ENCODE peak calls at places on chromosome 1, in nine cellular contexts. D is adipocyte, Y is M059J, Q is Daoy, N is glutamatergic neuron, I is NB4, M is WTC11, J is RWPE1, E is astrocyte. F is an unnamed sample.

GRCh38 chr1:92480200-92480812 is 6.4 kb downstream of the GFI1 start:
- DNase-seq in D (no peak), Y (no peak), Q (no peak), N (peak), I (peak), M (peak), J (no peak), E (no peak), F (no peak)

GRCh38 chr1:53557830-53558784 is 98.9 kb downstream of the DMRTB1 start:
- DNase-seq in D (no peak), Y (no peak), Q (no peak), N (peak), I (no peak), M (peak), J (no peak), E (no peak), F (no peak)

GRCh38 chr1:58107943-58108342 is 438.6 kb downstream of the OMA1 start:
- DNase-seq in D (no peak), Y (no peak), Q (no peak), N (no peak), I (no peak), M (no peak), J (no peak), E (no peak), F (no peak)

GRCh38 chr1:103461171-103462105 is 64.1 kb upstream of the RNPC3 start:
- DNase-seq in D (peak), Y (peak), Q (no peak), N (no peak), I (peak), M (no peak), J (peak), E (no peak), F (peak)

GRCh38 chr1:55050283-55050682 is 10.9 kb downstream of the PCSK9 start:
- DNase-seq in D (peak), Y (peak), Q (peak), N (no peak), I (no peak), M (no peak), J (no peak), E (peak), F (no peak)

GRCh38 chr1:248775496-248775895 is 19.9 kb upstream of the LYPD8 start:
- DNase-seq in D (no peak), Y (no peak), Q (no peak), N (no peak), I (no peak), M (no peak), J (no peak), E (no peak), F (no peak)

GRCh38 chr1:20320734-20321133 is 30.1 kb downstream of the VWA5B1 start:
- DNase-seq in D (no peak), Y (no peak), Q (no peak), N (no peak), I (no peak), M (no peak), J (no peak), E (no peak), F (no peak)

GRCh38 chr1:221949996-221950395 is 208.1 kb upstream of the DUSP10 start:
- DNase-seq in D (no peak), Y (no peak), Q (no peak), N (no peak), I (no peak), M (no peak), J (no peak), E (no peak), F (no peak)

GRCh38 chr1:80542231-80542630 is 1258.5 kb upstream of the ADGRL2 start:
- DNase-seq in D (peak), Y (no peak), Q (no peak), N (no peak), I (no peak), M (no peak), J (no peak), E (peak), F (peak)

GRCh38 chr1:4140821-4141220 is 240.7 kb upstream of the C1orf174 start:
- DNase-seq in D (no peak), Y (no peak), Q (no peak), N (no peak), I (no peak), M (no peak), J (no peak), E (no peak), F (no peak)